ENCODE peak calls at places on chromosomes 2 and 18, in eight cellular contexts. F is CD4-positive, alpha-beta T cell; B is NCI-H2171 treated with DMSO at 0.1 percent for 48 hours; L is AG10803; D is HL-60; T is NCI-H2081 treated with DMSO at 0.1 percent for 48 hours; Q is NCI-H69; U is KG1. P is an unnamed sample.

GRCh38 chr2:176085861-176086771 is 2.4 kb upstream of the EVX2 start:
- DNase-seq in F (no peak), B (peak), L (peak), D (peak), T (no peak), Q (peak), U (no peak), P (no peak)

GRCh38 chr2:229501051-229501794 is 213.1 kb downstream of the DNER start:
- DNase-seq in F (no peak), B (no peak), L (no peak), D (no peak), T (no peak), Q (no peak), U (no peak), P (no peak)

GRCh38 chr18:61957801-61958516 is 65.2 kb upstream of the RNF152 start:
- DNase-seq in F (no peak), B (no peak), L (no peak), D (no peak), T (no peak), Q (no peak), U (no peak), P (no peak)

GRCh38 chr2:120308038-120308910 is 37.7 kb upstream of the INHBB start:
- DNase-seq in F (no peak), B (no peak), L (no peak), D (no peak), T (no peak), Q (no peak), U (no peak), P (no peak)

GRCh38 chr18:25759111-25759510 is 331.3 kb downstream of the SS18 start:
- DNase-seq in F (no peak), B (no peak), L (no peak), D (no peak), T (no peak), Q (peak), U (no peak), P (no peak)

GRCh38 chr18:67654101-67654500 is 137.6 kb upstream of the DSEL start:
- DNase-seq in F (no peak), B (no peak), L (no peak), D (no peak), T (no peak), Q (no peak), U (no peak), P (no peak)

GRCh38 chr2:219656523-219656922 is 29.1 kb downstream of the SLC4A3 start:
- DNase-seq in F (no peak), B (no peak), L (no peak), D (no peak), T (no peak), Q (no peak), U (no peak), P (no peak)

GRCh38 chr2:156182132-156182531 is 150.4 kb downstream of the NR4A2 start:
- DNase-seq in F (no peak), B (no peak), L (no peak), D (no peak), T (peak), Q (peak), U (no peak), P (no peak)

GRCh38 chr2:227508001-227508400 is 36.0 kb downstream of the AGFG1 start:
- DNase-seq in F (no peak), B (no peak), L (peak), D (no peak), T (no peak), Q (no peak), U (no peak), P (no peak)

GRCh38 chr2:101063352-101063751 is 61.3 kb downstream of the RPL31 start:
- DNase-seq in F (no peak), B (no peak), L (peak), D (no peak), T (no peak), Q (no peak), U (no peak), P (no peak)

GRCh38 chr18:37019157-37019571 is 190.2 kb downstream of the KIAA1328 start:
- DNase-seq in F (no peak), B (peak), L (peak), D (no peak), T (peak), Q (peak), U (no peak), P (peak)

GRCh38 chr2:8677646-8678592 is 3.9 kb upstream of the ID2 start:
- DNase-seq in F (no peak), B (peak), L (peak), D (no peak), T (no peak), Q (peak), U (no peak), P (no peak)

GRCh38 chr2:69196327-69197117 is 183.5 kb downstream of the ANTXR1 start:
- DNase-seq in F (no peak), B (peak), L (peak), D (no peak), T (no peak), Q (no peak), U (no peak), P (no peak)

GRCh38 chr2:167874812-167875211 is 372.6 kb downstream of the STK39 start:
- DNase-seq in F (no peak), B (no peak), L (no peak), D (no peak), T (no peak), Q (no peak), U (no peak), P (no peak)

GRCh38 chr2:28552045-28552823 is 56.4 kb downstream of the PLB1 start:
- DNase-seq in F (no peak), B (no peak), L (peak), D (no peak), T (no peak), Q (no peak), U (no peak), P (no peak)

GRCh38 chr2:126885701-126886121 is 13.0 kb upstream of the TEX51 start:
- DNase-seq in F (no peak), B (no peak), L (peak), D (no peak), T (no peak), Q (no peak), U (no peak), P (no peak)

GRCh38 chr18:56831988-56832387 is 180.8 kb downstream of the WDR7 start:
- DNase-seq in F (no peak), B (no peak), L (no peak), D (no peak), T (no peak), Q (no peak), U (no peak), P (no peak)

GRCh38 chr2:209189893-209190292 is 234.0 kb upstream of the MAP2 start:
- DNase-seq in F (no peak), B (no peak), L (no peak), D (no peak), T (no peak), Q (peak), U (no peak), P (no peak)

GRCh38 chr2:160650196-160651108 is 156.8 kb upstream of the RBMS1 start:
- DNase-seq in F (no peak), B (no peak), L (no peak), D (peak), T (no peak), Q (no peak), U (peak), P (no peak)

GRCh38 chr2:26623541-26624497 is 17.3 kb downstream of the CIB4 start:
- DNase-seq in F (no peak), B (peak), L (no peak), D (no peak), T (no peak), Q (peak), U (no peak), P (no peak)

GRCh38 chr2:96533292-96534073 is 3.1 kb upstream of the ARID5A start:
- DNase-seq in F (no peak), B (no peak), L (peak), D (peak), T (no peak), Q (peak), U (no peak), P (no peak)

GRCh38 chr2:60826126-60826525 is 55.2 kb upstream of the REL start:
- DNase-seq in F (no peak), B (no peak), L (no peak), D (no peak), T (no peak), Q (no peak), U (no peak), P (no peak)

GRCh38 chr2:30264236-30264635 is 32.9 kb downstream of the LBH start:
- DNase-seq in F (no peak), B (no peak), L (no peak), D (no peak), T (no peak), Q (no peak), U (no peak), P (no peak)

GRCh38 chr2:189022002-189022401 is 47.8 kb downstream of the COL3A1 start:
- DNase-seq in F (no peak), B (no peak), L (peak), D (no peak), T (no peak), Q (no peak), U (no peak), P (no peak)

GRCh38 chr2:212330263-212330662 is 208.3 kb downstream of the ERBB4 start:
- DNase-seq in F (no peak), B (no peak), L (no peak), D (no peak), T (no peak), Q (peak), U (no peak), P (no peak)

GRCh38 chr2:38747819-38748218 is 3.3 kb downstream of the SRSF7 start:
- DNase-seq in F (no peak), B (no peak), L (no peak), D (no peak), T (no peak), Q (no peak), U (no peak), P (no peak)

GRCh38 chr18:59042477-59042842 is 97.2 kb upstream of the SEC11C start:
- DNase-seq in F (no peak), B (no peak), L (peak), D (no peak), T (no peak), Q (no peak), U (no peak), P (no peak)

GRCh38 chr18:69897397-69898108 is 50.1 kb downstream of the CD226 start:
- DNase-seq in F (peak), B (no peak), L (no peak), D (peak), T (no peak), Q (no peak), U (peak), P (no peak)

GRCh38 chr2:66014450-66014849 is 420.5 kb upstream of the MEIS1 start:
- DNase-seq in F (no peak), B (no peak), L (no peak), D (no peak), T (no peak), Q (no peak), U (no peak), P (no peak)

GRCh38 chr2:10204326-10205200 is 82.0 kb downstream of the RRM2 start:
- DNase-seq in F (no peak), B (peak), L (peak), D (no peak), T (no peak), Q (peak), U (no peak), P (no peak)

GRCh38 chr2:44836174-44836573 is 105.3 kb upstream of the SIX3 start:
- DNase-seq in F (no peak), B (no peak), L (no peak), D (no peak), T (no peak), Q (no peak), U (no peak), P (no peak)

P was measured in brain pericyte.